ENCODE peak calls at places on chromosomes 7 and 10, in six cellular contexts. One of them, this sample, is unnamed.

GRCh38 chr7:22173884-22174573 is 182.9 kb downstream of the RAPGEF5 start:
- DNase-seq in endothelial cell of umbilical vein: peak; percentile 44
- DNase-seq in pancreas: no peak
- DNase-seq in epithelial cell of esophagus: peak; percentile 64
- DNase-seq in sigmoid colon: no peak
- DNase-seq in OCI-LY7: no peak
- DNase-seq in this sample: no peak

GRCh38 chr10:132195366-132196075 is 8.8 kb downstream of the DPYSL4 start:
- DNase-seq in epithelial cell of esophagus: no peak
- DNase-seq in sigmoid colon: no peak
- DNase-seq in OCI-LY7: no peak
- DNase-seq in pancreas: no peak
- DNase-seq in endothelial cell of umbilical vein: no peak
- DNase-seq in this sample: no peak

GRCh38 chr7:52539414-52539813 is 496.0 kb upstream of the POM121L12 start:
- DNase-seq in OCI-LY7: no peak
- DNase-seq in endothelial cell of umbilical vein: no peak
- DNase-seq in pancreas: no peak
- DNase-seq in epithelial cell of esophagus: no peak
- DNase-seq in sigmoid colon: no peak
- DNase-seq in this sample: no peak

GRCh38 chr10:3034611-3035010 is 32.7 kb upstream of the PFKP start:
- DNase-seq in OCI-LY7: no peak
- DNase-seq in endothelial cell of umbilical vein: no peak
- DNase-seq in sigmoid colon: no peak
- DNase-seq in epithelial cell of esophagus: no peak
- DNase-seq in pancreas: no peak
- DNase-seq in this sample: no peak

GRCh38 chr7:4080954-4081353 is 601.1 kb upstream of the FOXK1 start:
- DNase-seq in endothelial cell of umbilical vein: no peak
- DNase-seq in pancreas: no peak
- DNase-seq in OCI-LY7: no peak
- DNase-seq in sigmoid colon: no peak
- DNase-seq in epithelial cell of esophagus: no peak
- DNase-seq in this sample: no peak

GRCh38 chr10:110158051-110159005 is 49.1 kb upstream of the MXI1 start:
- DNase-seq in endothelial cell of umbilical vein: no peak
- DNase-seq in sigmoid colon: no peak
- DNase-seq in epithelial cell of esophagus: no peak
- DNase-seq in OCI-LY7: no peak
- DNase-seq in pancreas: no peak
- DNase-seq in this sample: no peak

GRCh38 chr10:63368365-63368764 is 97.4 kb downstream of the JMJD1C start:
- DNase-seq in epithelial cell of esophagus: no peak
- DNase-seq in OCI-LY7: no peak
- DNase-seq in sigmoid colon: no peak
- DNase-seq in pancreas: no peak
- DNase-seq in endothelial cell of umbilical vein: no peak
- DNase-seq in this sample: no peak

GRCh38 chr7:117124585-117125220 is 171.4 kb downstream of the ST7 start:
- DNase-seq in sigmoid colon: peak; percentile 82
- DNase-seq in endothelial cell of umbilical vein: peak; percentile 96
- DNase-seq in OCI-LY7: no peak
- DNase-seq in epithelial cell of esophagus: peak; percentile 80
- DNase-seq in pancreas: peak; percentile 84
- DNase-seq in this sample: peak; percentile 95

GRCh38 chr7:54663186-54663585 is 95.8 kb downstream of the SEC61G start:
- DNase-seq in OCI-LY7: no peak
- DNase-seq in sigmoid colon: no peak
- DNase-seq in endothelial cell of umbilical vein: no peak
- DNase-seq in pancreas: no peak
- DNase-seq in epithelial cell of esophagus: no peak
- DNase-seq in this sample: no peak

GRCh38 chr10:46787321-46787615 is 124.0 kb upstream of the PTPN20 start:
- DNase-seq in sigmoid colon: no peak
- DNase-seq in OCI-LY7: peak; percentile 19
- DNase-seq in epithelial cell of esophagus: peak; percentile 67
- DNase-seq in endothelial cell of umbilical vein: peak; percentile 39
- DNase-seq in pancreas: no peak
- DNase-seq in this sample: peak; percentile 26

GRCh38 chr10:28403090-28403489 is 100.2 kb upstream of the MPP7 start:
- DNase-seq in pancreas: no peak
- DNase-seq in OCI-LY7: no peak
- DNase-seq in sigmoid colon: no peak
- DNase-seq in endothelial cell of umbilical vein: no peak
- DNase-seq in epithelial cell of esophagus: no peak
- DNase-seq in this sample: no peak

GRCh38 chr7:51082096-51082840 is 234.3 kb downstream of the COBL start:
- DNase-seq in pancreas: no peak
- DNase-seq in OCI-LY7: no peak
- DNase-seq in endothelial cell of umbilical vein: no peak
- DNase-seq in sigmoid colon: no peak
- DNase-seq in epithelial cell of esophagus: no peak
- DNase-seq in this sample: no peak

GRCh38 chr7:155454183-155455112 is 3.5 kb upstream of the EN2 start:
- DNase-seq in OCI-LY7: no peak
- DNase-seq in sigmoid colon: no peak
- DNase-seq in pancreas: no peak
- DNase-seq in endothelial cell of umbilical vein: no peak
- DNase-seq in epithelial cell of esophagus: no peak
- DNase-seq in this sample: no peak

GRCh38 chr7:106692450-106693051 is 31.6 kb upstream of the CCDC71L start:
- DNase-seq in OCI-LY7: no peak
- DNase-seq in sigmoid colon: no peak
- DNase-seq in epithelial cell of esophagus: no peak
- DNase-seq in pancreas: no peak
- DNase-seq in endothelial cell of umbilical vein: no peak
- DNase-seq in this sample: no peak

GRCh38 chr7:96699219-96699871 is 10.3 kb downstream of the SEM1 start:
- DNase-seq in epithelial cell of esophagus: peak; percentile 13
- DNase-seq in endothelial cell of umbilical vein: no peak
- DNase-seq in pancreas: no peak
- DNase-seq in OCI-LY7: no peak
- DNase-seq in sigmoid colon: no peak
- DNase-seq in this sample: no peak

GRCh38 chr10:123795846-123796590 is 95.6 kb downstream of the CPXM2 start:
- DNase-seq in OCI-LY7: no peak
- DNase-seq in pancreas: no peak
- DNase-seq in endothelial cell of umbilical vein: no peak
- DNase-seq in sigmoid colon: no peak
- DNase-seq in epithelial cell of esophagus: no peak
- DNase-seq in this sample: no peak

GRCh38 chr7:130148561-130148960 is 56.6 kb downstream of the TMEM209 start:
- DNase-seq in OCI-LY7: no peak
- DNase-seq in sigmoid colon: no peak
- DNase-seq in pancreas: no peak
- DNase-seq in endothelial cell of umbilical vein: peak; percentile 68
- DNase-seq in epithelial cell of esophagus: no peak
- DNase-seq in this sample: no peak

GRCh38 chr10:3631709-3632330 is 153.2 kb downstream of the KLF6 start:
- DNase-seq in OCI-LY7: no peak
- DNase-seq in endothelial cell of umbilical vein: no peak
- DNase-seq in pancreas: no peak
- DNase-seq in sigmoid colon: no peak
- DNase-seq in epithelial cell of esophagus: peak; percentile 24
- DNase-seq in this sample: no peak

GRCh38 chr10:112738586-112739218 is 211.3 kb upstream of the TCF7L2 start:
- DNase-seq in epithelial cell of esophagus: no peak
- DNase-seq in OCI-LY7: no peak
- DNase-seq in endothelial cell of umbilical vein: no peak
- DNase-seq in sigmoid colon: no peak
- DNase-seq in pancreas: peak; percentile 34
- DNase-seq in this sample: no peak

GRCh38 chr10:118798186-118798811 is 43.5 kb upstream of the CACUL1 start:
- DNase-seq in epithelial cell of esophagus: peak; percentile 90
- DNase-seq in OCI-LY7: no peak
- DNase-seq in endothelial cell of umbilical vein: no peak
- DNase-seq in pancreas: no peak
- DNase-seq in sigmoid colon: no peak
- DNase-seq in this sample: peak; percentile 18

GRCh38 chr10:99395750-99396445 is 34.5 kb downstream of the GOT1 start:
- DNase-seq in OCI-LY7: no peak
- DNase-seq in endothelial cell of umbilical vein: peak; percentile 57
- DNase-seq in sigmoid colon: no peak
- DNase-seq in epithelial cell of esophagus: peak; percentile 76
- DNase-seq in pancreas: no peak
- DNase-seq in this sample: peak; percentile 79

DNA sequence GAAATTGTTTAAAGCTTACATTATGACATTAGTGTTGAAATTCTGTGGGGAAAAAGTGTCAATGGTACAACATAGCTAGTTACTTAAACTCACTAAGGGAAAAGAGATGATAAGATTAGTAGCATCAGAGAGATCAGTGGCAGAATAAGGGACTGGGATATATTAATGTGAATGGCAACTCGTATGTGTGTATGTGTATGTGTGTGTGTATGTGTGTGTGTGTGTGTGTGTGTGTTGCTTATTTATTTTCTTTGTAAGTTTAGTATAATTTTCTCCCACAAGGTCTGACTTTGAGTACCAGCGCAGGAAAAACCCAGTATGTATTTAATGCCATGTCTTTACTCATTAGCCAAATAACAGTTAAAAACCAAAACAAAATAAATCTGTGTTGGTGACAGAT is 256.1 kb downstream of the ARHGAP21 start:
- DNase-seq in epithelial cell of esophagus: no peak
- DNase-seq in OCI-LY7: no peak
- DNase-seq in endothelial cell of umbilical vein: no peak
- DNase-seq in sigmoid colon: no peak
- DNase-seq in pancreas: no peak
- DNase-seq in this sample: no peak
- H3K4me3 ChIP-seq in epithelial cell of esophagus: peak overlapping the region; percentile 53
- H3K4me3 ChIP-seq in OCI-LY7: no peak overlapping the region
- H3K4me3 ChIP-seq in endothelial cell of umbilical vein: no peak overlapping the region
- H3K4me3 ChIP-seq in sigmoid colon: no peak overlapping the region
- H3K4me3 ChIP-seq in pancreas: peak overlapping the region; percentile 5
- H3K4me3 ChIP-seq in this sample: peak overlapping the region; percentile 52

GRCh38 chr10:62075912-62076311 is 174.4 kb downstream of the ARID5B start:
- DNase-seq in OCI-LY7: no peak
- DNase-seq in pancreas: no peak
- DNase-seq in sigmoid colon: no peak
- DNase-seq in epithelial cell of esophagus: no peak
- DNase-seq in endothelial cell of umbilical vein: no peak
- DNase-seq in this sample: no peak

GRCh38 chr10:62073429-62073828 is 171.9 kb downstream of the ARID5B start:
- DNase-seq in OCI-LY7: no peak
- DNase-seq in sigmoid colon: no peak
- DNase-seq in endothelial cell of umbilical vein: no peak
- DNase-seq in pancreas: no peak
- DNase-seq in epithelial cell of esophagus: no peak
- DNase-seq in this sample: no peak

GRCh38 chr10:62076872-62077271 is 175.4 kb downstream of the ARID5B start:
- DNase-seq in OCI-LY7: no peak
- DNase-seq in endothelial cell of umbilical vein: no peak
- DNase-seq in epithelial cell of esophagus: peak; percentile 95
- DNase-seq in pancreas: no peak
- DNase-seq in sigmoid colon: no peak
- DNase-seq in this sample: peak; percentile 67

GRCh38 chr10:62077330-62078015 is 176.0 kb downstream of the ARID5B start:
- DNase-seq in pancreas: no peak
- DNase-seq in endothelial cell of umbilical vein: no peak
- DNase-seq in epithelial cell of esophagus: no peak
- DNase-seq in OCI-LY7: no peak
- DNase-seq in sigmoid colon: no peak
- DNase-seq in this sample: no peak

DNA sequence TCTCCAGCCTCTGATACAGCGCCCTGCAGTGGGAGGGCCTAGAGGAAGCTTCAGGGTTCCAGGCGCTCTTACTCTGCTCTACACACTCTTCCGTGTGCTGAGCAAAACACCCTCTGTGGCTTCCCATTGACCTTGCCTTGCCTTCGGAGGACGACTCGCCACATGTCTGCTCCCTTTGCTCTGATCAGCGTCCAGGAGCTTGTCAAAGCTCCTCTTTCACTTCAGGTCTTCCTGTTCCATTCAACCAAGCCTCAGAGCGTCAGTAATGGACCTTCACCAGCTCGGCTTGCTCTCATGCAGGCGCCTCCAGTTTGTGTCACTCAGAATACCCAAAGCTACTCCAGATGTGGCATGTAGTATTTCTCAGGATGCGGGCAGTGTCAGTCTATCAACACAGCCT is 173.9 kb downstream of the ARID5B start:
- DNase-seq in sigmoid colon: no peak
- DNase-seq in epithelial cell of esophagus: no peak
- DNase-seq in OCI-LY7: no peak
- DNase-seq in pancreas: no peak
- DNase-seq in endothelial cell of umbilical vein: no peak
- DNase-seq in this sample: no peak
- TF ChIP-seq CTCF in sigmoid colon: no peak
- TF ChIP-seq CTCF in epithelial cell of esophagus: no peak
- TF ChIP-seq CTCF in OCI-LY7: no peak
- TF ChIP-seq CTCF in pancreas: no peak
- TF ChIP-seq CTCF in endothelial cell of umbilical vein: no peak
- TF ChIP-seq CTCF in this sample: no peak

GRCh38 chr10:95644935-95645334 is 11.6 kb downstream of the ALDH18A1 start:
- DNase-seq in sigmoid colon: no peak
- DNase-seq in OCI-LY7: no peak
- DNase-seq in pancreas: no peak
- DNase-seq in endothelial cell of umbilical vein: no peak
- DNase-seq in epithelial cell of esophagus: no peak
- DNase-seq in this sample: no peak
- H3K4me3 ChIP-seq in sigmoid colon: no peak overlapping the region
- H3K4me3 ChIP-seq in OCI-LY7: no peak overlapping the region
- H3K4me3 ChIP-seq in pancreas: no peak overlapping the region
- H3K4me3 ChIP-seq in endothelial cell of umbilical vein: no peak overlapping the region
- H3K4me3 ChIP-seq in epithelial cell of esophagus: no peak overlapping the region
- H3K4me3 ChIP-seq in this sample: no peak overlapping the region

DNA sequence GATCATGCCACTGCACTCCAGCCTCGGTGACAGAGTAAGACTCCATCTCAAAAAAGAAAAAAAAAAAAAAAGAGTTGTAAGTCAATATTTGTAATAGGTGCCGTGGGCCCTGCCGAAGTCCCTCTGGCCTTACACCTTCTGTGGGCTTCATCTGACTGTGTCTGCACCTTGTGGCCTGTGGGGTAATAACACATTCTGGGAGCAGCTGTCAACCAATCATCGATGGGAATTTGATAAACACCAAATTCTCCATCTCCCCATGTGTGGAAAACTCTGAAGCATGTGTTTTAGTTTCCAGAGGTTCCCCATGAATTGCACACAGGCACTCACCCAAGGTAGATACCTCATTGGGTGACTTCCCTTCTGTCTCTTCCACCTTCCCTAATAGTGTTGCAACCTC is 10.8 kb downstream of the ZNF394 start:
- DNase-seq in OCI-LY7: no peak
- DNase-seq in pancreas: no peak
- DNase-seq in epithelial cell of esophagus: no peak
- DNase-seq in endothelial cell of umbilical vein: no peak
- DNase-seq in sigmoid colon: peak; percentile 48
- DNase-seq in this sample: no peak
- TF ChIP-seq CTCF in OCI-LY7: peak; percentile 42
- TF ChIP-seq CTCF in pancreas: no peak
- TF ChIP-seq CTCF in epithelial cell of esophagus: no peak
- TF ChIP-seq CTCF in endothelial cell of umbilical vein: no peak
- TF ChIP-seq CTCF in sigmoid colon: no peak
- TF ChIP-seq CTCF in this sample: no peak

GRCh38 chr7:121966538-121967332 is 93.8 kb downstream of the PTPRZ1 start:
- DNase-seq in pancreas: no peak
- DNase-seq in epithelial cell of esophagus: peak; percentile 63
- DNase-seq in sigmoid colon: no peak
- DNase-seq in OCI-LY7: no peak
- DNase-seq in endothelial cell of umbilical vein: no peak
- DNase-seq in this sample: no peak
- H3K4me3 ChIP-seq in pancreas: no peak overlapping the region
- H3K4me3 ChIP-seq in epithelial cell of esophagus: no peak overlapping the region
- H3K4me3 ChIP-seq in sigmoid colon: no peak overlapping the region
- H3K4me3 ChIP-seq in OCI-LY7: no peak overlapping the region
- H3K4me3 ChIP-seq in endothelial cell of umbilical vein: no peak overlapping the region
- H3K4me3 ChIP-seq in this sample: no peak overlapping the region